ENCODE peak calls at places on chromosomes 5 and 9, in seven cellular contexts. J is memory B cell; A is GM12864; S is OCI-M1; C is CD8-positive, alpha-beta T cell; G is activated naive CD4-positive, alpha-beta T cell treated with anti-CD3 and anti-CD28 coated beads, Interleukin-2, amount 10 ng/mL, durations not matched to agents 7 days and 5 days; I is renal cortical epithelial cell. T is an unnamed sample.

GRCh38 chr5:18380729-18381362 is 746.6 kb downstream of the TAF11L14 start:
- DNase-seq in J (no peak), A (no peak), S (no peak), C (no peak), G (no peak), I (no peak), T (no peak)

GRCh38 chr5:23029296-23029695 is 176.2 kb upstream of the CDH12 start:
- DNase-seq in J (no peak), A (no peak), S (no peak), C (no peak), G (no peak), I (no peak), T (no peak)

GRCh38 chr5:36252722-36253340 is 11.1 kb upstream of the NADK2 start:
- DNase-seq in J (no peak), A (no peak), S (no peak), C (no peak), G (no peak), I (peak; percentile 48), T (no peak)

GRCh38 chr9:136075134-136075841 is 19.8 kb downstream of the NACC2 start:
- DNase-seq in J (no peak), A (no peak), S (no peak), C (no peak), G (no peak), I (no peak), T (no peak)

GRCh38 chr5:139822553-139823425 is 27.2 kb downstream of the PSD2 start:
- DNase-seq in J (no peak), A (no peak), S (no peak), C (no peak), G (no peak), I (no peak), T (no peak)

GRCh38 chr5:24633705-24634325 is 11.0 kb downstream of the CDH10 start:
- DNase-seq in J (no peak), A (no peak), S (peak; percentile 72), C (no peak), G (no peak), I (peak; percentile 24), T (no peak)

GRCh38 chr9:33159058-33159759 is 7.9 kb downstream of the B4GALT1 start:
- DNase-seq in J (no peak), A (no peak), S (peak; percentile 79), C (no peak), G (peak; percentile 59), I (no peak), T (peak; percentile 74)

GRCh38 chr5:172280317-172280716 is 3.2 kb downstream of the UBTD2 start:
- DNase-seq in J (no peak), A (no peak), S (no peak), C (no peak), G (no peak), I (no peak), T (no peak)

GRCh38 chr9:130500340-130500771 is 55.6 kb downstream of the ASS1 start:
- DNase-seq in J (no peak), A (no peak), S (no peak), C (no peak), G (no peak), I (no peak), T (no peak)

GRCh38 chr9:69898714-69899209 is 78.1 kb downstream of the CFAP95 start:
- DNase-seq in J (no peak), A (no peak), S (no peak), C (no peak), G (no peak), I (peak; percentile 99), T (no peak)

GRCh38 chr5:56620903-56621680 is 194.3 kb upstream of the MAP3K1 start:
- DNase-seq in J (no peak), A (no peak), S (no peak), C (no peak), G (no peak), I (no peak), T (no peak)

GRCh38 chr5:83265318-83265717 is 188.0 kb downstream of the XRCC4 start:
- DNase-seq in J (no peak), A (no peak), S (no peak), C (no peak), G (no peak), I (no peak), T (no peak)

GRCh38 chr5:126515337-126515736 is 79.7 kb downstream of the ALDH7A1 start:
- DNase-seq in J (no peak), A (no peak), S (peak; percentile 19), C (no peak), G (no peak), I (no peak), T (no peak)

GRCh38 chr5:67115804-67116203 is 80.8 kb downstream of the CD180 start:
- DNase-seq in J (no peak), A (no peak), S (no peak), C (no peak), G (no peak), I (no peak), T (no peak)

GRCh38 chr5:127235136-127235535 is 55.5 kb upstream of the MEGF10 start:
- DNase-seq in J (no peak), A (no peak), S (no peak), C (no peak), G (no peak), I (no peak), T (no peak)

T was measured in activated effector memory CD4-positive, alpha-beta T cell treated with anti-CD3 and anti-CD28 coated beads, Interleukin-2, amount 50 U/mL, for 16 hours.